ENCODE peak calls at places on chromosomes 16 and 17, in eight cellular contexts. K is pancreas, E is cardiac muscle cell, B is kidney epithelial cell, D is neural crest cell, M is Calu3, Q is psoas muscle, H is progenitor cell of endocrine pancreas. W is an unnamed sample.

GRCh38 chr17:81251943-81252301 is 12.8 kb downstream of the NDUFAF8 start:
- DNase-seq in Q (no peak), B (no peak), M (no peak), K (no peak), D (no peak), H (no peak), E (peak), W (no peak)

GRCh38 chr16:66787427-66787826 is 14.0 kb downstream of the TERB1 start:
- DNase-seq in B (no peak), Q (no peak), M (no peak), E (no peak), H (no peak), K (no peak), D (no peak), W (no peak)

GRCh38 chr17:17959520-17960361 is 12.5 kb downstream of the TOM1L2 start:
- DNase-seq in Q (no peak), K (peak), M (no peak), H (no peak), D (no peak), E (no peak), B (peak), W (no peak)

GRCh38 chr17:66531826-66532439 is 229.5 kb downstream of the PRKCA start:
- DNase-seq in Q (no peak), B (no peak), E (no peak), K (no peak), M (no peak), D (no peak), H (no peak), W (no peak)

GRCh38 chr16:70804153-70804728 is 3.3 kb upstream of the VAC14 start:
- DNase-seq in K (no peak), Q (no peak), B (peak), M (no peak), E (no peak), D (no peak), H (no peak), W (no peak)

GRCh38 chr16:74757347-74757746 is 17.3 kb downstream of the FA2H start:
- DNase-seq in E (no peak), D (no peak), B (no peak), Q (no peak), H (no peak), M (no peak), K (no peak), W (no peak)

GRCh38 chr17:57523926-57524634 is 221.0 kb downstream of the CCDC182 start:
- DNase-seq in K (no peak), B (no peak), Q (peak), H (no peak), M (peak), E (no peak), D (no peak), W (peak)

GRCh38 chr17:45740553-45741330 is 43.4 kb upstream of the CRHR1 start:
- DNase-seq in B (no peak), M (peak), K (no peak), D (peak), E (peak), Q (peak), H (no peak), W (peak)

GRCh38 chr17:58331815-58332719 is 3.5 kb upstream of the TSPOAP1 start:
- DNase-seq in D (no peak), B (no peak), E (no peak), Q (peak), K (peak), H (no peak), M (no peak), W (no peak)

GRCh38 chr16:12535535-12536411 is 267.9 kb downstream of the CPPED1 start:
- DNase-seq in B (no peak), E (peak), D (peak), K (no peak), Q (no peak), M (no peak), H (peak), W (no peak)

GRCh38 chr16:59148756-59149155 is 414.6 kb upstream of the GOT2 start:
- DNase-seq in E (no peak), B (no peak), M (no peak), D (no peak), K (no peak), H (no peak), Q (no peak), W (no peak)

GRCh38 chr16:20898938-20899502 is 1.1 kb downstream of the DCUN1D3 start:
- DNase-seq in K (no peak), M (no peak), H (no peak), D (no peak), B (no peak), E (no peak), Q (no peak), W (no peak)

DNA sequence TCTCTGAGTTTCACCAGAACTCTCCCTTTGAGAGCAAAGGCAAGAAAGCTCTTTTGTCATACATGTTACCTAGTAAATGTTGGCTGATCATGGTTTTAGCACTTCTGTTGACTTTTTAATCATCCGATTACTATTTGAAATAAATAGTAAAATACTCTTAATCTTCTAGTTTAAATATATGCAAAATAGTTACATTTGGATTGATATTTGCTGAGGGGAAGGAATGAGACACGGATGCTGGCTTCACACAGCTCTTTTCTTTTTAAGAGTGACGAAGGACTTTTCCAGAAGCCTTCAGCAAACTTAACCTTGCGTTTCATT is 9.4 kb downstream of the NFATC3 start:
- DNase-seq in D (no peak), M (no peak), B (no peak), K (no peak), E (no peak), Q (no peak), H (no peak), W (no peak)
- TF ChIP-seq CTCF in D (peak), M (no peak), B (no peak), K (no peak), E (no peak), Q (no peak), H (no peak), W (no peak)

DNA sequence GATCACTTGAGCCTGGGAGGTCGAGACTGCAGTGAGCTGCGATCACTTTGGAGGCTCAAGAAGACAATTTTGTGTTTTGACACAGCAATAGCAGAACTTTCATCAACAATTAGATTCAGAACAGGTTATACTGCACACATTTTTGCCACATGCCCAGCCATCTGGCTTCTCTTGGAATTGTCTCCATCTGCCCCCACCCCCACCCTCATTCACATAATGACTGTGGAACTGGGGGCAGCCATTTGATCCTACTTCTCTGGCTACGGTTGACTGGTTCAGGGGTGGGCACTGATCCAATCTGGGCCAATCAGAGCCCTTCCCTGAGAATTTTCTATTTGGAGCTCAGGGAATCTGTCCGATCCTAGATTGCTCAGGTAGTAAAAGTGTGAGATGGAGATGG is 14.0 kb downstream of the TMEM92 start:
- DNase-seq in K (no peak), H (no peak), M (no peak), Q (no peak), B (no peak), D (no peak), E (no peak), W (no peak)
- TF ChIP-seq CTCF in K (no peak), H (no peak), M (no peak), Q (no peak), B (no peak), D (no peak), E (no peak), W (no peak)

GRCh38 chr16:26765087-26765486 is 301.6 kb upstream of the C16orf82 start:
- DNase-seq in Q (no peak), D (peak), H (no peak), K (no peak), M (peak), B (no peak), E (no peak), W (no peak)
- TF ChIP-seq CTCF in Q (peak), D (peak), H (peak), K (peak), M (no peak), B (peak), E (no peak), W (no peak)

GRCh38 chr17:15918661-15919259 is 26.2 kb upstream of the ADORA2B start:
- DNase-seq in H (no peak), B (no peak), E (no peak), D (no peak), Q (no peak), M (no peak), K (peak), W (peak)

GRCh38 chr17:15922586-15922985 is 22.3 kb upstream of the ADORA2B start:
- DNase-seq in E (no peak), M (no peak), Q (no peak), B (no peak), D (no peak), H (no peak), K (no peak), W (no peak)

GRCh38 chr17:15920758-15921239 is 24.1 kb upstream of the ADORA2B start:
- DNase-seq in H (no peak), Q (peak), D (no peak), B (peak), M (peak), E (no peak), K (peak), W (no peak)

GRCh38 chr17:15919466-15919865 is 25.5 kb upstream of the ADORA2B start:
- DNase-seq in Q (no peak), B (no peak), H (no peak), M (no peak), E (no peak), D (no peak), K (peak), W (no peak)

GRCh38 chr17:15921640-15922039 is 23.3 kb upstream of the ADORA2B start:
- DNase-seq in Q (no peak), K (no peak), B (no peak), M (no peak), E (no peak), H (no peak), D (no peak), W (no peak)
- TF ChIP-seq CTCF in Q (no peak), K (no peak), B (no peak), M (no peak), E (no peak), H (no peak), D (no peak), W (no peak)

DNA sequence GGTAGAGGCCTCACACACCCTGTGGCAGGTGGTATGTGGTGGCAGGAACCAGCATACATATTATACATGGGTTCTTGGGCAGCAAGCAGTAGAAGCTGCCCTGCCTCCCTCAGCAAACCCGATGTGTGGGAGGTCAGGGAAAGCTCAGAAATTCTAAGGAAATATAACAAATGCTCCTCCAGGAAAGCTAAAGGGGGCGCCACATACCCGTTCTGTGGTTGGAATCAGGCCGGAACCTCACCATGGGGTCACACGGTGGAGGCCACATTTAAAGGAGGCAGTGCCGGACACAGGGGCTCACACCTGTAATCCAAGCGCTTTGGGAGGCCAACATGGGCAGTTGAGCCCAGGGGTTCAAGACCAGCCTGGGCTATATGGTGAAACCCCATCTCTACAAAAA is 12.4 kb upstream of the KATNB1 start:
- DNase-seq in Q (no peak), D (peak), B (no peak), E (no peak), M (peak), H (no peak), K (no peak), W (no peak)
- TF ChIP-seq CTCF in Q (no peak), D (peak), B (peak), E (peak), M (peak), H (peak), K (no peak), W (no peak)

W was measured in LNCaP clone FGC.